ENCODE peak calls at places on chromosomes 2 and 18, in five cellular contexts. Z is HFF-Myc, G is pancreas, V is NB4, Q is endothelial cell of umbilical vein. Y is an unnamed sample.

GRCh38 chr2:59885536-59885935 is 667.9 kb downstream of the BCL11A start:
- DNase-seq in Q (no peak), V (no peak), Z (no peak), G (peak), Y (no peak)

GRCh38 chr18:13455960-13456471 is 237.5 kb downstream of the LDLRAD4 start:
- DNase-seq in V (no peak), Z (no peak), G (no peak), Q (no peak), Y (no peak)

GRCh38 chr2:2550856-2551255 is 219.8 kb upstream of the MYT1L start:
- DNase-seq in Q (no peak), V (no peak), G (no peak), Z (no peak), Y (no peak)

GRCh38 chr18:75257596-75257995 is 47.0 kb downstream of the TSHZ1 start:
- DNase-seq in G (no peak), V (no peak), Z (no peak), Q (no peak), Y (no peak)

GRCh38 chr2:48006094-48006493 is 99.8 kb upstream of the FBXO11 start:
- DNase-seq in V (no peak), G (no peak), Q (no peak), Z (no peak), Y (no peak)

GRCh38 chr2:48180557-48180956 is 274.3 kb upstream of the FBXO11 start:
- DNase-seq in Z (no peak), G (no peak), V (no peak), Q (no peak), Y (no peak)

GRCh38 chr2:169732075-169732474 is 1.6 kb upstream of the KLHL23 start:
- DNase-seq in Q (no peak), Z (no peak), V (no peak), G (no peak), Y (no peak)

GRCh38 chr2:43102366-43103092 is 123.9 kb downstream of the ZFP36L2 start:
- DNase-seq in Q (no peak), V (no peak), G (no peak), Z (no peak), Y (no peak)

GRCh38 chr2:19857806-19858205 is 44.0 kb downstream of the TTC32 start:
- DNase-seq in V (peak), Q (no peak), G (no peak), Z (no peak), Y (no peak)

GRCh38 chr2:8394569-8395359 is 287.1 kb upstream of the ID2 start:
- DNase-seq in V (no peak), Z (no peak), Q (no peak), G (no peak), Y (no peak)

GRCh38 chr18:9615973-9616559 is 1.7 kb upstream of the PPP4R1 start:
- DNase-seq in Z (no peak), V (peak), G (no peak), Q (no peak), Y (no peak)

GRCh38 chr2:101418704-101419663 is 31.7 kb upstream of the CREG2 start:
- DNase-seq in Z (no peak), Q (peak), G (no peak), V (peak), Y (peak)